ENCODE peak calls at places on chromosomes 2 and 18, in six cellular contexts. S, K, H, N, F and Y are unnamed samples.

GRCh38 chr2:43345391-43345813 is 119.0 kb upstream of the ZFP36L2 start:
- DNase-seq in S (no peak), K (no peak), H (no peak), N (no peak), F (no peak), Y (no peak)

GRCh38 chr18:12308386-12309100 is 502 bp downstream of the TUBB6 start:
- DNase-seq in S (no peak), K (peak), H (no peak), N (peak), F (peak), Y (peak)

GRCh38 chr18:55510809-55511208 is 77.2 kb downstream of the TCF4 start:
- DNase-seq in S (no peak), K (peak), H (peak), N (no peak), F (no peak), Y (peak)

GRCh38 chr2:69345434-69345833 is 41.6 kb downstream of the GFPT1 start:
- DNase-seq in S (no peak), K (no peak), H (no peak), N (no peak), F (no peak), Y (no peak)

GRCh38 chr2:239310401-239311061 is 90.3 kb downstream of the HDAC4 start:
- DNase-seq in S (peak), K (no peak), H (no peak), N (no peak), F (no peak), Y (no peak)

GRCh38 chr2:156537147-156537546 is 101.0 kb downstream of the GPD2 start:
- DNase-seq in S (no peak), K (peak), H (no peak), N (no peak), F (no peak), Y (peak)

GRCh38 chr2:10700078-10700803 is 10.5 kb upstream of the NOL10 start:
- DNase-seq in S (no peak), K (peak), H (no peak), N (no peak), F (no peak), Y (no peak)

GRCh38 chr18:75247601-75248421 is 37.2 kb downstream of the TSHZ1 start:
- DNase-seq in S (no peak), K (peak), H (no peak), N (no peak), F (no peak), Y (peak)

GRCh38 chr2:128512664-128513415 is 194.2 kb upstream of the HS6ST1 start:
- DNase-seq in S (no peak), K (no peak), H (no peak), N (no peak), F (no peak), Y (no peak)

GRCh38 chr2:231362785-231363184 is 32.7 kb upstream of the B3GNT7 start:
- DNase-seq in S (no peak), K (no peak), H (no peak), N (no peak), F (no peak), Y (no peak)

GRCh38 chr2:191646612-191646902 is 31.4 kb upstream of the NABP1 start:
- DNase-seq in S (no peak), K (no peak), H (no peak), N (no peak), F (no peak), Y (no peak)

GRCh38 chr2:127576433-127577207 is 41.1 kb downstream of the MYO7B start:
- DNase-seq in S (no peak), K (peak), H (no peak), N (no peak), F (no peak), Y (peak)

GRCh38 chr2:24986397-24986796 is 14.6 kb upstream of the DNAJC27 start:
- DNase-seq in S (no peak), K (no peak), H (no peak), N (no peak), F (no peak), Y (no peak)

GRCh38 chr2:224722777-224723176 is 6.6 kb upstream of the CCDC195 start:
- DNase-seq in S (no peak), K (no peak), H (no peak), N (no peak), F (no peak), Y (no peak)

GRCh38 chr18:44130365-44130942 is 550.2 kb upstream of the SETBP1 start:
- DNase-seq in S (peak), K (peak), H (peak), N (peak), F (peak), Y (peak)

GRCh38 chr2:232350804-232351685 is 27.5 kb upstream of the ALPP start:
- DNase-seq in S (no peak), K (no peak), H (no peak), N (no peak), F (no peak), Y (no peak)